ENCODE peak calls at places on chromosome 22, in four cellular contexts. S is prostate gland, M is body of pancreas, L is HCT116. D is an unnamed sample.
A peak's percentile ranks its signal among the peaks of the same experiment; 100 is the strongest.

GRCh38 chr22:45402466-45402865 is 10.9 kb downstream of the SMC1B start:
- DNase-seq in M (no peak), L (no peak), S (no peak), D (no peak)

GRCh38 chr22:31103899-31104694 is 3.3 kb downstream of the SELENOM start:
- DNase-seq in L (no peak), S (no peak), M (peak; percentile 48), D (no peak)

GRCh38 chr22:46106279-46107022 is 43.9 kb upstream of the PPARA start:
- DNase-seq in L (no peak), M (no peak), S (no peak), D (peak; percentile 37)

GRCh38 chr22:31583861-31584485 is 78.0 kb downstream of the PISD start:
- DNase-seq in S (no peak), M (no peak), L (no peak), D (no peak)

GRCh38 chr22:44328762-44329161 is 16.0 kb upstream of the SHISAL1 start:
- DNase-seq in M (no peak), L (no peak), S (no peak), D (no peak)

GRCh38 chr22:27008454-27008853 is 351.1 kb downstream of the MIAT start:
- DNase-seq in S (no peak), M (no peak), L (no peak), D (no peak)

GRCh38 chr22:37021710-37022482 is 2.4 kb downstream of the MPST start:
- DNase-seq in S (no peak), M (peak; percentile 67), L (peak; percentile 27), D (no peak)

GRCh38 chr22:44091021-44091721 is 67.1 kb downstream of the PARVB start:
- DNase-seq in S (no peak), M (no peak), L (peak; percentile 6), D (no peak)

GRCh38 chr22:19800761-19801244 is 40.2 kb downstream of the TBX1 start:
- DNase-seq in L (no peak), S (no peak), M (no peak), D (no peak)

GRCh38 chr22:32265882-32266767 is 11.0 kb upstream of the SLC5A4 start:
- DNase-seq in M (peak; percentile 81), L (peak; percentile 44), S (peak; percentile 65), D (peak; percentile 80)

GRCh38 chr22:45334528-45334927 is 24.8 kb downstream of the FAM118A start:
- DNase-seq in S (peak; percentile 53), M (no peak), L (no peak), D (no peak)

GRCh38 chr22:44828193-44828592 is 75.8 kb downstream of the ARHGAP8 start:
- DNase-seq in L (no peak), S (no peak), M (no peak), D (no peak)

GRCh38 chr22:46374663-46375474 is 39.4 kb downstream of the TRMU start:
- DNase-seq in L (no peak), S (peak; percentile 93), M (peak; percentile 71), D (no peak)

GRCh38 chr22:29475550-29475949 is 4.5 kb upstream of the NEFH start:
- DNase-seq in L (no peak), M (no peak), S (no peak), D (no peak)

GRCh38 chr22:36991220-36991619 is 28.0 kb downstream of the TST start:
- DNase-seq in L (no peak), M (no peak), S (no peak), D (no peak)

GRCh38 chr22:26416670-26417270 is 12.3 kb upstream of the ASPHD2 start:
- DNase-seq in S (peak; percentile 69), M (no peak), L (no peak), D (peak; percentile 43)

GRCh38 chr22:40334060-40334459 is 12.2 kb upstream of the ADSL start:
- DNase-seq in S (no peak), L (no peak), M (no peak), D (no peak)

GRCh38 chr22:19766506-19767426 is 6.2 kb downstream of the TBX1 start:
- DNase-seq in M (peak; percentile 67), L (peak; percentile 50), S (peak; percentile 45), D (no peak)

GRCh38 chr22:25935266-25936058 is 193.5 kb downstream of the MYO18B start:
- DNase-seq in S (no peak), L (no peak), M (no peak), D (no peak)

GRCh38 chr22:41411021-41411851 is 29.5 kb downstream of the TEF start:
- DNase-seq in M (no peak), L (no peak), S (peak; percentile 36), D (no peak)

GRCh38 chr22:45968003-45968650 is 8.8 kb downstream of the WNT7B start:
- DNase-seq in S (no peak), M (no peak), L (no peak), D (no peak)

GRCh38 chr22:36544107-36544620 is 15.2 kb upstream of the EIF3D start:
- DNase-seq in S (no peak), L (no peak), M (no peak), D (no peak)

GRCh38 chr22:27594020-27594419 is 207.5 kb downstream of the MN1 start:
- DNase-seq in L (no peak), S (no peak), M (no peak), D (no peak)

GRCh38 chr22:47452184-47452583 is 689.7 kb downstream of the TBC1D22A start:
- DNase-seq in L (peak; percentile 68), S (no peak), M (no peak), D (no peak)

GRCh38 chr22:24401824-24402434 is 25.5 kb upstream of the ADORA2A start:
- DNase-seq in M (no peak), S (no peak), L (no peak), D (peak; percentile 21)

GRCh38 chr22:44440224-44441160 is 57.5 kb downstream of the RTL6 start:
- DNase-seq in M (no peak), L (no peak), S (no peak), D (no peak)

GRCh38 chr22:27641049-27641790 is 160.3 kb downstream of the MN1 start:
- DNase-seq in S (no peak), M (no peak), L (no peak), D (no peak)

GRCh38 chr22:39524089-39524752 is 3.9 kb downstream of the ATF4 start:
- DNase-seq in L (no peak), M (no peak), S (no peak), D (no peak)

DNA sequence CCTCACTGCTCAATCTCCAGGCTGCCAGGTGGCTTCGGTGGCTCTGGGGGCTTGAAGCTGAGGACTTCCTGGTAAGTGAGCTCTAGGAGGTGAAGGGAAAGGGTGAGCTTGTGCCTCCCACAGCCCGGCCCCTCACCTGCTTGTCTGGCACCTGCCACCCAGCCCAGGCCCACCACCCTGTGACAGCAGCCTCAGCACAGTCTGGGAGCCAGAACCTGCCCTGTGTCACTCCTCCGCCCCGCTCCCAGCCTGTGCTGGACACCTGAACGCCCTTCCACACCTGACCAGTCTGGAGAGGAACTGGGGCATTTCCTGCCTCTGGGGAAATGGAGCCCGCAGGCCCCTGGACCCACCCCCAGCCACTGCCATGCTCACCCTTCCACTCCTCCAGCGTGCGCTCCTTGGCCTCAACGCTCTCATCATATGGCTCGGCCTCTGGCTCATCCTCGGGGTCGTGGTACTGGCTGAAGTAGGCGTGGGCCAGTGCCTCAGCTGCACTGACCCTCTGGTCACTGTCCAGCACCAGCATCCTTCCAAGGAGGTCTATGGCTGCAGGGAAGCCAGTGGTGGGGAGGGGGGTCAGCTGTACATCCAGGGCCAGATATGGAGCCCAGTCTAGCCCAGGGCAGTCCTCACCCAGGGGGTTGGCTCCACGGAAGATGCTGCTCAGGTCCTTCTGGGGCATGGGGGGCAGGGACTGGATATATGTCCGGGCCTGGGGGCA is 3.6 kb upstream of the MAPK12 start:
- DNase-seq in L (no peak), S (no peak), M (no peak), D (no peak)
- H3K4me1 ChIP-seq in L (peaks cover 42% of the 10 kb centered on the region), S (peaks cover 14% of the 10 kb centered on the region), M (peaks cover 41% of the 10 kb centered on the region), D (peaks cover 21% of the 10 kb centered on the region)

GRCh38 chr22:38304526-38304925 is 12.7 kb downstream of the CSNK1E start:
- DNase-seq in L (no peak), S (no peak), M (no peak), D (peak; percentile 54)
- TF ChIP-seq CTCF in L (no peak), S (no peak), M (no peak), D (peak; percentile 52)

DNA sequence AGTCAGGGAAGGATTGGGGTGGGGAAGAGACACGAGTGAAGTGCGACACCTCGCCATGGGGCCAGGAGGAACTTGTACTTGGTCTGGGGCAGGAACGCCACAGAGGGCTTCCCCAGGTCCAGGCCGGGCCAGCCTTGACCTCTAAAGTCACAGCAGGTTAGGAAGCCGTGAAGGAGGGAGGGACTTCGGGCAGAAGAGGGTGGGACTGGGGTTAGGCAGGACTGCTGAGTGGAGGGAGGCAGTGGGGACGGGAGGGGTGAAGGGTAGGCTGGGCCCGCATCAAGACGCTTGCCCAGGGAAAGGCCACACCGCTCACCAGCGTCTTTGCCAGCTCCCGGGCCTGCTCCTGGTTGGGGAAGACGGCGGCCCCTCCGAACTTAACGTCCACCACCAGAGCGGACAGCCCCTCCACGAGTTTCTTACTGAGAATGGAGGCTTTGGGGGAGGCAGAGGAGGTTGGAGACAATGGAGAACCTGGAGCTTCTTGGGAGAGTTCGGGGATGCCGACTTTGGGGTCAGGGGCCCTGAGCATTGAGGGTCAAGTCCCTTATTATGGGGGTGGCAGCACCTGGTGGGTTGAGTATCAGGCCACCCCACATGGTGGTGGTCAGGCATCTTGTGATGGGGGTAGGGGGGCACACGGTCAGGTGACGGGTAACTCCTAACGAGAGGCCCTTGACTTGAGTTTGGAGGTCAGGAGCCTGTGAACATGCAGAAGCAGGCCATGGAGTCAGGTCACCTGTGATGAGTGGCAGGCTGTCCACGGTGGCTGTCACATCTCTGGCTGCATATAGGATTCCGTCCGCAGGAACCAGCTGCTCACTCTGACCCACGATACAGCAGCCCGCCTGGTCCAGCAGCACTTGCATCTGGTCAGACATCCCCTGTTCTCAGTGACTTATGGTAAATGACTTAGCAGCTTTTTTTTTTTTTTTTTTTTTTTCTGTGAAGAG is 1.7 kb upstream of the SCO2 start:
- DNase-seq in L (no peak), S (no peak), M (no peak), D (peak; percentile 67)
- TF ChIP-seq POLR2A in L (peak; percentile 94), S (no peak), M (no peak), D (no peak)

DNA sequence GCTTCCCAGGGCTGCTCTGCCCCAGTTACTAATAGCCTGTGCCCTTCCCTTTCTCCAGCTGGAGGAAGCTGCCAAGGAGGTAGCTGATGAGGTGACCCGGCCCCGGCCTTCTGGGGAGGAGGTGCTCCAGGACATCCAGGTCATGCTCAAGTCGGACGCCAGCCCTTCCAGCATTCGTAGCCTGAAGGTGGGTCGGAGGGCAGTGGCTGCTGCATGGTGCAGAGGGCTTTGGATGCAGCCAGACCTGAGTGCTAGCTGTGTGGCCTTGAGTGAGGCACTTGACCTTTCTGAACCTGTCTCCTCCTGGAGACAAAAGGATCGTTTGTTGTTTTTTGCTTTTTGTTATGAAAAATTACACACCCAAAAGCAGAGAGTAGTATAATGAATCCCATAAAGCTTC is 3.4 kb downstream of the MCM5 start:
- DNase-seq in S (no peak), L (no peak), M (no peak), D (no peak)
- H3K4me1 ChIP-seq in S (no peaks in the 10 kb centered on the region), L (peaks cover 17% of the 10 kb centered on the region), M (peaks cover 23% of the 10 kb centered on the region), D (peaks cover 3% of the 10 kb centered on the region)

DNA sequence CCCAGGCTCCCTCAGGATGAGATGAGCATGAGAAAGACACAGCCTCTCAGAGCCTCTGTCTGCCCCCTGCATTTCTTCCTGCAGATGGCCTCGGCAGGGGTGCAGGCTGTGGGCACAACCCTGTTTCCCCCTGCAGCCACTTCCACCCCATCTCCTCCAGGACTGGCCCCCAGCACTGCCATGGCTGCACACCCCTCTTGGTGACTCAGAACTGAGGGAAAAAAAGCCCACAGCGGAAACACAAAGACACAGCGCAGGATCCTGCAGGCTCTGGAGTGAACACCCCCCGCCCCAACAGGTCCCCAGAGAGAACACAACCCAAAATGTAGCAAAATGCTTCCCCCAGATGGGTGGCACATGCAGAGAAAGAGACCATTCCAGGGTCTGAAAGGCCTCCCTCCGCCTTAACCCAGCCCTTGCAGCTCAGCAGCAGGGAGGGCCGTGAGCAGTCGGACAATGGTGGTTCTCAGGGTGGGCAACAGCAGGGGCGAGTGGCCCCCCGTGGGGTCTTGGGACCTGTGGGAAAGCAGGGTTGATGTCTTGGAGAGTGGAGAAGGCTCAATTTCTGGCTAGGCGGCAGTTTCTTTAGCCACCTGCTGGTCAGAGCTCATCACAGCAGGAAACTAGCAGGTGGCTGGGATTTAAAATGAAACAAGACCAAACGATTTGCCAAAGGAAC is 8.0 kb downstream of the TUBGCP6 start:
- DNase-seq in S (no peak), M (no peak), L (no peak), D (no peak)
- TF ChIP-seq CTCF in S (no peak), M (no peak), L (peak; percentile 59), D (no peak)